ENCODE peak calls at places on chromosome 1, in six cellular contexts. P, O, W, D, F and B are unnamed samples.

GRCh38 chr1:234840843-234841242 is 230.9 kb upstream of the IRF2BP2 start:
- ATAC-seq in O (no peak), F (no peak), D (peak; percentile 30), P (no peak), W (no peak), B (no peak)

GRCh38 chr1:6378096-6378746 is 15.3 kb downstream of the ACOT7 start:
- ATAC-seq in W (no peak), D (peak; percentile 88), O (no peak), F (no peak), P (no peak), B (no peak)

GRCh38 chr1:206012086-206012859 is 9.1 kb upstream of the RAB7B start:
- ATAC-seq in O (peak; percentile 86), D (peak; percentile 34), F (peak; percentile 86), P (peak; percentile 85), W (peak; percentile 89), B (peak; percentile 59)

GRCh38 chr1:41870076-41870562 is 48.6 kb downstream of the HIVEP3 start:
- ATAC-seq in O (no peak), P (peak; percentile 60), W (no peak), F (no peak), D (peak; percentile 46), B (peak; percentile 66)

GRCh38 chr1:219387211-219387610 is 213.5 kb downstream of the LYPLAL1 start:
- ATAC-seq in O (no peak), P (no peak), D (no peak), F (no peak), W (no peak), B (no peak)

GRCh38 chr1:235503333-235504121 is 725 bp downstream of the B3GALNT2 start:
- ATAC-seq in W (no peak), D (peak; percentile 14), P (no peak), O (peak; percentile 22), F (no peak), B (no peak)

GRCh38 chr1:81506691-81507090 is 294.0 kb upstream of the ADGRL2 start:
- ATAC-seq in D (no peak), P (no peak), O (no peak), F (no peak), W (no peak), B (no peak)

GRCh38 chr1:230153655-230154296 is 86.7 kb downstream of the GALNT2 start:
- ATAC-seq in O (peak; percentile 74), F (peak; percentile 70), W (no peak), P (no peak), D (no peak), B (no peak)

GRCh38 chr1:159860456-159860855 is 2.0 kb downstream of the VSIG8 start:
- ATAC-seq in D (no peak), W (no peak), F (no peak), O (no peak), P (no peak), B (no peak)